ENCODE peak calls at places on chromosomes 12 and 14, in seven cellular contexts. E is tibial nerve, F is body of pancreas, R is K562, A is Peyer's patch, S is left ventricle myocardium inferior, D is OCI-LY7. X is an unnamed sample.
A peak's percentile ranks its signal among the peaks of the same experiment; 100 is the strongest.

GRCh38 chr12:19884081-19884480 is 444.8 kb downstream of the AEBP2 start:
- DNase-seq in E (no peak), F (no peak), R (no peak), A (no peak), S (no peak), D (no peak), X (no peak)

GRCh38 chr12:124685689-124685993 is 118.2 kb upstream of the NCOR2 start:
- DNase-seq in E (no peak), F (no peak), R (no peak), A (no peak), S (no peak), D (no peak), X (no peak)

GRCh38 chr14:58533417-58533816 is 104.3 kb upstream of the DACT1 start:
- DNase-seq in E (no peak), F (no peak), R (no peak), A (no peak), S (no peak), D (no peak), X (no peak)

GRCh38 chr12:54304187-54304810 is 3.5 kb upstream of the NFE2 start:
- DNase-seq in E (peak; percentile 76), F (peak; percentile 81), R (peak; percentile 97), A (peak; percentile 78), S (peak; percentile 71), D (peak; percentile 24), X (peak; percentile 91)

GRCh38 chr12:7031306-7031705 is 13.0 kb upstream of the LPCAT3 start:
- DNase-seq in E (no peak), F (no peak), R (no peak), A (no peak), S (no peak), D (no peak), X (no peak)

GRCh38 chr12:63294327-63294632 is 143.3 kb upstream of the AVPR1A start:
- DNase-seq in E (no peak), F (peak; percentile 22), R (no peak), A (no peak), S (no peak), D (no peak), X (no peak)

GRCh38 chr12:11944321-11944720 is 126.4 kb upstream of the BCL2L14 start:
- DNase-seq in E (no peak), F (no peak), R (no peak), A (no peak), S (no peak), D (no peak), X (no peak)

GRCh38 chr12:48773686-48774085 is 15.2 kb downstream of the ADCY6 start:
- DNase-seq in E (no peak), F (no peak), R (no peak), A (no peak), S (no peak), D (no peak), X (no peak)

GRCh38 chr14:100406505-100407131 is 83.5 kb downstream of the SLC25A47 start:
- DNase-seq in E (peak; percentile 12), F (peak; percentile 75), R (peak; percentile 66), A (peak; percentile 91), S (no peak), D (no peak), X (no peak)

GRCh38 chr14:56333361-56334279 is 215.4 kb downstream of the PELI2 start:
- DNase-seq in E (no peak), F (peak; percentile 12), R (peak; percentile 15), A (no peak), S (no peak), D (no peak), X (no peak)

GRCh38 chr14:24952851-24953666 is 96.9 kb downstream of the STXBP6 start:
- DNase-seq in E (no peak), F (no peak), R (peak; percentile 17), A (no peak), S (no peak), D (no peak), X (no peak)

GRCh38 chr12:69330475-69331473 is 17.4 kb upstream of the LYZ start:
- DNase-seq in E (no peak), F (peak; percentile 83), R (peak; percentile 42), A (peak; percentile 88), S (no peak), D (peak; percentile 77), X (no peak)

GRCh38 chr14:23123419-23123818 is 4.4 kb upstream of the CEBPE start:
- DNase-seq in E (no peak), F (peak; percentile 90), R (peak; percentile 57), A (peak; percentile 89), S (peak; percentile 78), D (no peak), X (peak; percentile 75)

GRCh38 chr14:26598081-26598671 is 343 bp upstream of the NOVA1 start:
- DNase-seq in E (peak; percentile 88), F (peak; percentile 86), R (peak; percentile 12), A (peak; percentile 76), S (peak; percentile 78), D (no peak), X (peak; percentile 81)

GRCh38 chr12:112381421-112381897 is 772 bp downstream of the HECTD4 start:
- DNase-seq in E (no peak), F (peak; percentile 24), R (no peak), A (peak; percentile 51), S (peak; percentile 18), D (peak; percentile 68), X (no peak)

GRCh38 chr12:130716918-130717306 is 813 bp upstream of the RIMBP2 start:
- DNase-seq in E (no peak), F (no peak), R (no peak), A (peak; percentile 29), S (no peak), D (no peak), X (no peak)

GRCh38 chr12:124396544-124397398 is 101.9 kb downstream of the RFLNA start:
- DNase-seq in E (peak; percentile 61), F (peak; percentile 75), R (peak; percentile 30), A (peak; percentile 85), S (peak; percentile 79), D (no peak), X (no peak)

GRCh38 chr12:54419088-54419887 is at the start of gene ITGA5:
- DNase-seq in E (peak; percentile 73), F (peak; percentile 78), R (peak; percentile 82), A (peak; percentile 76), S (peak; percentile 86), D (no peak), X (peak; percentile 72)

GRCh38 chr12:94601972-94602517 is 48.3 kb downstream of the TMCC3 start:
- DNase-seq in E (no peak), F (no peak), R (no peak), A (no peak), S (no peak), D (no peak), X (no peak)

GRCh38 chr12:25458047-25458552 is 95.0 kb downstream of the LMNTD1 start:
- DNase-seq in E (peak; percentile 44), F (peak; percentile 14), R (no peak), A (no peak), S (no peak), D (no peak), X (no peak)

GRCh38 chr14:35534884-35535793 is 1.2 kb downstream of the INSM2 start:
- DNase-seq in E (peak; percentile 31), F (peak; percentile 71), R (peak; percentile 65), A (peak; percentile 69), S (peak; percentile 60), D (peak; percentile 20), X (peak; percentile 60)

GRCh38 chr12:26100966-26101744 is 23.7 kb downstream of the BHLHE41 start:
- DNase-seq in E (no peak), F (peak; percentile 74), R (no peak), A (peak; percentile 69), S (no peak), D (no peak), X (peak; percentile 69)

GRCh38 chr12:47776471-47777143 is 3.6 kb downstream of the SLC48A1 start:
- DNase-seq in E (no peak), F (no peak), R (peak; percentile 38), A (no peak), S (no peak), D (no peak), X (no peak)

GRCh38 chr14:37526992-37527391 is 68.1 kb downstream of the FOXA1 start:
- DNase-seq in E (no peak), F (no peak), R (no peak), A (no peak), S (no peak), D (no peak), X (no peak)

GRCh38 chr12:113935459-113935858 is 30.7 kb downstream of the RBM19 start:
- DNase-seq in E (no peak), F (no peak), R (no peak), A (no peak), S (no peak), D (no peak), X (no peak)

GRCh38 chr12:69779928-69780327 is 41.3 kb downstream of the RAB3IP start:
- DNase-seq in E (no peak), F (no peak), R (peak; percentile 63), A (peak; percentile 45), S (no peak), D (no peak), X (no peak)

DNA sequence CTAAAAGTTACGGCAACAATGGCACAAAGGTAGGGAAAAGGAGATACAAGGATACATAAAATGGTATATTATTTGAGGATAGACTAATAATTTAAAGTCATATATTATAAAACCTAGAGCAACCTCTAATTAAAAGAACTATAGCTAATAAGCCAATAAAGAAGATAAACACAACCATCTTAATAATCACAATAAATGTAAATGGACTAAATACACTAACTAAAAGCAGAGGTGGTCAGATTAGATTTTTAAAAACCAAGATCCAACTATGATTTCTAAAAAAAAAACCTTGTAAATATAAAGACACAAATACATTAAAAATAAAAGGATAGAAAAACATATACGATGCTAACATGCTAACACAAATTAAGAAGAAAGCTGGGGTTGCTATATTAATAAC is 10.7 kb upstream of the LLPH start:
- DNase-seq in E (no peak), F (no peak), R (no peak), A (no peak), S (no peak), D (no peak), X (no peak)
- H3K9me3 ChIP-seq in E (no peaks in the 10 kb centered on the region), F (no peaks in the 10 kb centered on the region), R (peaks cover 13% of the 10 kb centered on the region), A (peaks cover 15% of the 10 kb centered on the region), S (peaks cover 22% of the 10 kb centered on the region), D (peaks cover 35% of the 10 kb centered on the region), X (peaks cover 2% of the 10 kb centered on the region)

DNA sequence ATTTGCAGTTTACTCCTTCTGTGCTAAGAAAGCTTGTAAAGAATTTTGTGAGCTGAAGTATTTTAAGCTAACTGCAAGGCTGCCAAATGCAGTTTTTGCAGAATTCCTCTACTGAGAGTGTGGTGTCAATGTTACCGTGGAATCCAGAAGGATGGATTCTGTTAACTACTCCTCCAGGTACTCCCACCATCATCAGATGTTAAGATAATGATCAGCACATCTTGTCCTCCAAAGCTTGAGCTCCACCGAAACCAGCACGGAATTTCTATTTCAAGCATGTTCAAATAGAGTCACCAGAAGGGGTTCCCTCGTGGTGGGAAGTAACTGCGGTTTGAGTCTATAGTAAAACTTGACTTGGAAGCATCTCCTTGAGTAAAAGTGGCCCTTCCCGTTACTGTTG is 64.3 kb upstream of the CDKN3 start:
- DNase-seq in E (no peak), F (no peak), R (no peak), A (no peak), S (no peak), D (no peak), X (no peak)
- H3K4me1 ChIP-seq in E (peaks cover 11% of the 10 kb centered on the region), F (peaks cover 7% of the 10 kb centered on the region), R (no peaks in the 10 kb centered on the region), A (peaks cover 12% of the 10 kb centered on the region), S (peaks cover 9% of the 10 kb centered on the region), D (no peaks in the 10 kb centered on the region), X (peaks cover 2% of the 10 kb centered on the region)

GRCh38 chr12:59079472-59079871 is 159.2 kb upstream of the LRIG3 start:
- DNase-seq in E (no peak), F (no peak), R (no peak), A (no peak), S (no peak), D (no peak), X (no peak)
- TF ChIP-seq CTCF in E (no peak), F (no peak), R (no peak), A (no peak), S (no peak), D (no peak), X (no peak)

GRCh38 chr12:34607520-34608195 is 585.4 kb downstream of the ALG10 start:
- DNase-seq in E (no peak), F (no peak), R (no peak), A (no peak), S (no peak), D (no peak), X (no peak)
- H3K9me3 ChIP-seq in E (no peaks in the 10 kb centered on the region), F (no peaks in the 10 kb centered on the region), R (no peaks in the 10 kb centered on the region), A (peaks cover 41% of the 10 kb centered on the region), S (peaks cover 86% of the 10 kb centered on the region), D (no peaks in the 10 kb centered on the region), X (peaks cover 53% of the 10 kb centered on the region)

X was measured in lung.